ENCODE peak calls at places on chromosomes 11 and 22, in four cellular contexts. One of them, this sample, is unnamed.

GRCh38 chr11:46930089-46930488 is 6.5 kb upstream of the CSTPP1 start:
- DNase-seq in HCEC 1CT: peak
- DNase-seq in NB4: peak
- DNase-seq in Daoy: peak
- DNase-seq in this sample: no peak

GRCh38 chr11:20131744-20132666 is 28.3 kb downstream of the DBX1 start:
- DNase-seq in HCEC 1CT: peak
- DNase-seq in NB4: peak
- DNase-seq in Daoy: peak
- DNase-seq in this sample: no peak

GRCh38 chr11:8223513-8223899 is 40.2 kb downstream of the LMO1 start:
- DNase-seq in HCEC 1CT: no peak
- DNase-seq in NB4: peak
- DNase-seq in Daoy: no peak
- DNase-seq in this sample: no peak

GRCh38 chr22:23251445-23252093 is 71.3 kb downstream of the BCR start:
- DNase-seq in HCEC 1CT: no peak
- DNase-seq in NB4: peak
- DNase-seq in Daoy: peak
- DNase-seq in this sample: no peak

GRCh38 chr11:3154001-3154599 is 11.0 kb downstream of the OSBPL5 start:
- DNase-seq in HCEC 1CT: no peak
- DNase-seq in NB4: peak
- DNase-seq in Daoy: peak
- DNase-seq in this sample: no peak

GRCh38 chr22:37884420-37884819 is 21.7 kb upstream of the MICALL1 start:
- DNase-seq in HCEC 1CT: no peak
- DNase-seq in NB4: no peak
- DNase-seq in Daoy: no peak
- DNase-seq in this sample: no peak

GRCh38 chr11:118430956-118431355 is 5.3 kb upstream of the KMT2A start:
- DNase-seq in HCEC 1CT: no peak
- DNase-seq in NB4: peak
- DNase-seq in Daoy: no peak
- DNase-seq in this sample: no peak

GRCh38 chr22:38859581-38860290 is 12.3 kb downstream of the CBX6 start:
- DNase-seq in HCEC 1CT: no peak
- DNase-seq in NB4: no peak
- DNase-seq in Daoy: no peak
- DNase-seq in this sample: no peak

GRCh38 chr22:19871023-19871844 is 16.6 kb upstream of the GNB1L start:
- DNase-seq in HCEC 1CT: no peak
- DNase-seq in NB4: no peak
- DNase-seq in Daoy: peak
- DNase-seq in this sample: no peak

GRCh38 chr11:123469089-123469488 is 39.0 kb downstream of the GRAMD1B start:
- DNase-seq in HCEC 1CT: no peak
- DNase-seq in NB4: no peak
- DNase-seq in Daoy: no peak
- DNase-seq in this sample: no peak

GRCh38 chr11:36567684-36568083 is at the start of gene RAG1:
- DNase-seq in HCEC 1CT: no peak
- DNase-seq in NB4: no peak
- DNase-seq in Daoy: no peak
- DNase-seq in this sample: no peak

GRCh38 chr11:44983786-44984185 is 33.1 kb upstream of the TP53I11 start:
- DNase-seq in HCEC 1CT: no peak
- DNase-seq in NB4: no peak
- DNase-seq in Daoy: no peak
- DNase-seq in this sample: no peak

GRCh38 chr11:70796601-70797000 is 398.3 kb downstream of the CTTN start:
- DNase-seq in HCEC 1CT: no peak
- DNase-seq in NB4: peak
- DNase-seq in Daoy: peak
- DNase-seq in this sample: no peak

GRCh38 chr11:40958707-40959106 is 500.7 kb downstream of the LRRC4C start:
- DNase-seq in HCEC 1CT: no peak
- DNase-seq in NB4: no peak
- DNase-seq in Daoy: no peak
- DNase-seq in this sample: no peak

GRCh38 chr22:44523981-44524759 is 26.1 kb upstream of the RTL6 start:
- DNase-seq in HCEC 1CT: peak
- DNase-seq in NB4: no peak
- DNase-seq in Daoy: peak
- DNase-seq in this sample: no peak

GRCh38 chr11:118996926-118997626 is 862 bp upstream of the CENATAC start:
- DNase-seq in HCEC 1CT: peak
- DNase-seq in NB4: peak
- DNase-seq in Daoy: no peak
- DNase-seq in this sample: peak

GRCh38 chr22:47631571-47632102 is 869.2 kb downstream of the TBC1D22A start:
- DNase-seq in HCEC 1CT: no peak
- DNase-seq in NB4: no peak
- DNase-seq in Daoy: peak
- DNase-seq in this sample: no peak

GRCh38 chr11:64265176-64266160 is 14.1 kb downstream of the PLCB3 start:
- DNase-seq in HCEC 1CT: no peak
- DNase-seq in NB4: no peak
- DNase-seq in Daoy: no peak
- DNase-seq in this sample: no peak

GRCh38 chr11:471468-472145 is 21.5 kb downstream of the PTDSS2 start:
- DNase-seq in HCEC 1CT: no peak
- DNase-seq in NB4: no peak
- DNase-seq in Daoy: no peak
- DNase-seq in this sample: no peak

GRCh38 chr11:1460994-1461805 is 25.4 kb downstream of the MOB2 start:
- DNase-seq in HCEC 1CT: peak
- DNase-seq in NB4: no peak
- DNase-seq in Daoy: peak
- DNase-seq in this sample: no peak

GRCh38 chr11:17077240-17077519 is 287 bp downstream of the RPS13 start:
- DNase-seq in HCEC 1CT: peak
- DNase-seq in NB4: no peak
- DNase-seq in Daoy: no peak
- DNase-seq in this sample: no peak

GRCh38 chr11:9808943-9809342 is 145.1 kb downstream of the SWAP70 start:
- DNase-seq in HCEC 1CT: no peak
- DNase-seq in NB4: peak
- DNase-seq in Daoy: no peak
- DNase-seq in this sample: no peak